ENCODE peak calls at places on chromosomes 7 and 10, in four cellular contexts. One of them, this sample, is unnamed.

GRCh38 chr7:41219276-41219675 is 483.6 kb downstream of the INHBA start:
- DNase-seq in heart left ventricle: no peak
- DNase-seq in HS-5: no peak
- DNase-seq in stimulated activated CD8-positive, alpha-beta memory T cell treated with anti-CD3 and anti-CD28 coated beads, Interleukin-2, amount 100 ng/mL, for 48 hours: no peak
- DNase-seq in this sample: no peak

GRCh38 chr7:47846117-47846836 is 102.0 kb downstream of the PKD1L1 start:
- DNase-seq in stimulated activated CD8-positive, alpha-beta memory T cell treated with anti-CD3 and anti-CD28 coated beads, Interleukin-2, amount 100 ng/mL, for 48 hours: no peak
- DNase-seq in HS-5: peak
- DNase-seq in heart left ventricle: no peak
- DNase-seq in this sample: no peak

GRCh38 chr7:130943336-130943901 is 209.4 kb upstream of the KLF14 start:
- DNase-seq in stimulated activated CD8-positive, alpha-beta memory T cell treated with anti-CD3 and anti-CD28 coated beads, Interleukin-2, amount 100 ng/mL, for 48 hours: no peak
- DNase-seq in HS-5: peak
- DNase-seq in heart left ventricle: no peak
- DNase-seq in this sample: no peak

GRCh38 chr10:36817898-36818297 is 307.5 kb upstream of the ANKRD30A start:
- DNase-seq in heart left ventricle: no peak
- DNase-seq in HS-5: no peak
- DNase-seq in stimulated activated CD8-positive, alpha-beta memory T cell treated with anti-CD3 and anti-CD28 coated beads, Interleukin-2, amount 100 ng/mL, for 48 hours: no peak
- DNase-seq in this sample: no peak

GRCh38 chr10:27998178-27998953 is 513 bp downstream of the ODAD2 start:
- DNase-seq in heart left ventricle: no peak
- DNase-seq in HS-5: no peak
- DNase-seq in stimulated activated CD8-positive, alpha-beta memory T cell treated with anti-CD3 and anti-CD28 coated beads, Interleukin-2, amount 100 ng/mL, for 48 hours: peak
- DNase-seq in this sample: peak

GRCh38 chr7:40757097-40757496 is 622.3 kb downstream of the SUGCT start:
- DNase-seq in stimulated activated CD8-positive, alpha-beta memory T cell treated with anti-CD3 and anti-CD28 coated beads, Interleukin-2, amount 100 ng/mL, for 48 hours: no peak
- DNase-seq in HS-5: no peak
- DNase-seq in heart left ventricle: no peak
- DNase-seq in this sample: no peak

GRCh38 chr7:138064856-138065357 is 11.4 kb upstream of the AKR1D1 start:
- DNase-seq in HS-5: no peak
- DNase-seq in heart left ventricle: no peak
- DNase-seq in stimulated activated CD8-positive, alpha-beta memory T cell treated with anti-CD3 and anti-CD28 coated beads, Interleukin-2, amount 100 ng/mL, for 48 hours: no peak
- DNase-seq in this sample: no peak

GRCh38 chr10:71957546-71958275 is 6.5 kb upstream of the CHST3 start:
- DNase-seq in heart left ventricle: no peak
- DNase-seq in stimulated activated CD8-positive, alpha-beta memory T cell treated with anti-CD3 and anti-CD28 coated beads, Interleukin-2, amount 100 ng/mL, for 48 hours: no peak
- DNase-seq in HS-5: no peak
- DNase-seq in this sample: no peak

GRCh38 chr7:135774284-135774683 is 25.7 kb upstream of the FAM180A start:
- DNase-seq in heart left ventricle: peak
- DNase-seq in HS-5: peak
- DNase-seq in stimulated activated CD8-positive, alpha-beta memory T cell treated with anti-CD3 and anti-CD28 coated beads, Interleukin-2, amount 100 ng/mL, for 48 hours: no peak
- DNase-seq in this sample: no peak

GRCh38 chr7:101681170-101682007 is 52.3 kb upstream of the MYL10 start:
- DNase-seq in stimulated activated CD8-positive, alpha-beta memory T cell treated with anti-CD3 and anti-CD28 coated beads, Interleukin-2, amount 100 ng/mL, for 48 hours: no peak
- DNase-seq in HS-5: peak
- DNase-seq in heart left ventricle: peak
- DNase-seq in this sample: peak

GRCh38 chr7:132422502-132423101 is 153.7 kb downstream of the PLXNA4 start:
- DNase-seq in HS-5: no peak
- DNase-seq in stimulated activated CD8-positive, alpha-beta memory T cell treated with anti-CD3 and anti-CD28 coated beads, Interleukin-2, amount 100 ng/mL, for 48 hours: no peak
- DNase-seq in heart left ventricle: no peak
- DNase-seq in this sample: no peak

GRCh38 chr10:35613597-35614226 is 8.6 kb downstream of the GJD4 start:
- DNase-seq in heart left ventricle: no peak
- DNase-seq in HS-5: no peak
- DNase-seq in stimulated activated CD8-positive, alpha-beta memory T cell treated with anti-CD3 and anti-CD28 coated beads, Interleukin-2, amount 100 ng/mL, for 48 hours: no peak
- DNase-seq in this sample: no peak

GRCh38 chr10:51547941-51548340 is 151.5 kb downstream of the CSTF2T start:
- DNase-seq in heart left ventricle: no peak
- DNase-seq in stimulated activated CD8-positive, alpha-beta memory T cell treated with anti-CD3 and anti-CD28 coated beads, Interleukin-2, amount 100 ng/mL, for 48 hours: no peak
- DNase-seq in HS-5: no peak
- DNase-seq in this sample: no peak

GRCh38 chr10:1395025-1395981 is 339.1 kb downstream of the WDR37 start:
- DNase-seq in heart left ventricle: no peak
- DNase-seq in stimulated activated CD8-positive, alpha-beta memory T cell treated with anti-CD3 and anti-CD28 coated beads, Interleukin-2, amount 100 ng/mL, for 48 hours: no peak
- DNase-seq in HS-5: no peak
- DNase-seq in this sample: no peak

This sample was measured in left cardiac atrium.